ENCODE peak calls at places on chromosomes 7 and 10, in seven cellular contexts. W, E, J, V, Q, S and F are unnamed samples.

GRCh38 chr7:105470090-105470489 is 52.0 kb downstream of the PUS7 start:
- DNase-seq in W (no peak), E (no peak), J (no peak), V (no peak), Q (no peak), S (no peak), F (no peak)

GRCh38 chr7:27032843-27033242 is 63.0 kb downstream of the HOXA1 start:
- DNase-seq in W (no peak), E (no peak), J (no peak), V (no peak), Q (no peak), S (no peak), F (no peak)

GRCh38 chr10:127982601-127983000 is 75.7 kb downstream of the PTPRE start:
- DNase-seq in W (no peak), E (no peak), J (no peak), V (no peak), Q (peak), S (no peak), F (no peak)

GRCh38 chr10:17918187-17918903 is 33.4 kb upstream of the SLC39A12 start:
- DNase-seq in W (no peak), E (no peak), J (no peak), V (no peak), Q (no peak), S (no peak), F (no peak)

GRCh38 chr10:129954916-129955315 is 9.2 kb downstream of the EBF3 start:
- DNase-seq in W (no peak), E (no peak), J (no peak), V (no peak), Q (no peak), S (no peak), F (no peak)

GRCh38 chr7:65390588-65390987 is 16.9 kb downstream of the ZNF92 start:
- DNase-seq in W (no peak), E (no peak), J (no peak), V (no peak), Q (no peak), S (no peak), F (no peak)

GRCh38 chr10:133442191-133442966 is 11.4 kb upstream of the SCART1 start:
- DNase-seq in W (no peak), E (peak), J (no peak), V (peak), Q (peak), S (no peak), F (no peak)

GRCh38 chr7:116271980-116272886 is 61.9 kb downstream of the TES start:
- DNase-seq in W (no peak), E (no peak), J (peak), V (no peak), Q (no peak), S (no peak), F (no peak)

GRCh38 chr7:114047889-114048288 is 129.1 kb upstream of the PPP1R3A start:
- DNase-seq in W (no peak), E (no peak), J (no peak), V (no peak), Q (no peak), S (no peak), F (no peak)

GRCh38 chr10:74868392-74868791 is 42.0 kb downstream of the KAT6B start:
- DNase-seq in W (no peak), E (no peak), J (no peak), V (no peak), Q (no peak), S (no peak), F (no peak)

GRCh38 chr7:101814996-101815825 is 2.2 kb upstream of the CUX1 start:
- DNase-seq in W (peak), E (peak), J (no peak), V (peak), Q (peak), S (peak), F (peak)

GRCh38 chr7:107064255-107064654 is 19.8 kb downstream of the PRKAR2B start:
- DNase-seq in W (no peak), E (no peak), J (no peak), V (no peak), Q (no peak), S (no peak), F (no peak)